ENCODE peak calls at places on chromosomes 16 and 17, in four cellular contexts. One of them, this sample, is unnamed.

GRCh38 chr16:55271945-55272513 is 52.0 kb upstream of the IRX6 start:
- DNase-seq in GM12878: no peak
- DNase-seq in A549: no peak
- DNase-seq in K562: no peak
- DNase-seq in this sample: no peak

GRCh38 chr17:82021728-82022309 is 859 bp downstream of the CENPX start:
- DNase-seq in GM12878: no peak
- DNase-seq in K562: no peak
- DNase-seq in A549: no peak
- DNase-seq in this sample: no peak

GRCh38 chr17:72432143-72432604 is 311.4 kb downstream of the SOX9 start:
- DNase-seq in A549: no peak
- DNase-seq in GM12878: no peak
- DNase-seq in K562: no peak
- DNase-seq in this sample: peak

GRCh38 chr17:58487589-58488427 is at the start of gene HSF5:
- DNase-seq in GM12878: no peak
- DNase-seq in A549: no peak
- DNase-seq in K562: no peak
- DNase-seq in this sample: no peak

GRCh38 chr16:59719121-59719520 is 985.0 kb upstream of the GOT2 start:
- DNase-seq in A549: no peak
- DNase-seq in GM12878: no peak
- DNase-seq in K562: no peak
- DNase-seq in this sample: no peak

GRCh38 chr17:65074778-65075250 is 18.3 kb upstream of the GNA13 start:
- DNase-seq in K562: peak
- DNase-seq in GM12878: no peak
- DNase-seq in A549: peak
- DNase-seq in this sample: peak

GRCh38 chr17:28416703-28417311 is 10.8 kb upstream of the SLC46A1 start:
- DNase-seq in K562: peak
- DNase-seq in GM12878: no peak
- DNase-seq in A549: peak
- DNase-seq in this sample: peak

GRCh38 chr17:65514082-65514481 is 47.4 kb downstream of the AXIN2 start:
- DNase-seq in A549: no peak
- DNase-seq in K562: no peak
- DNase-seq in GM12878: no peak
- DNase-seq in this sample: peak

GRCh38 chr17:34826332-34826731 is 134.9 kb downstream of the CCT6B start:
- DNase-seq in GM12878: no peak
- DNase-seq in A549: peak
- DNase-seq in K562: peak
- DNase-seq in this sample: no peak

GRCh38 chr17:4708436-4708835 is 2.0 kb upstream of the ARRB2 start:
- DNase-seq in K562: no peak
- DNase-seq in GM12878: no peak
- DNase-seq in A549: peak
- DNase-seq in this sample: no peak

GRCh38 chr16:17529982-17530760 is 59.4 kb upstream of the XYLT1 start:
- DNase-seq in A549: no peak
- DNase-seq in GM12878: peak
- DNase-seq in K562: peak
- DNase-seq in this sample: no peak

GRCh38 chr16:70665806-70666735 is 19.7 kb downstream of the IL34 start:
- DNase-seq in A549: no peak
- DNase-seq in K562: no peak
- DNase-seq in GM12878: no peak
- DNase-seq in this sample: no peak

GRCh38 chr16:3868967-3869366 is 11.5 kb downstream of the CREBBP start:
- DNase-seq in K562: no peak
- DNase-seq in GM12878: no peak
- DNase-seq in A549: no peak
- DNase-seq in this sample: no peak

GRCh38 chr17:59827721-59828477 is 64.8 kb downstream of the TUBD1 start:
- DNase-seq in A549: peak
- DNase-seq in GM12878: no peak
- DNase-seq in K562: no peak
- DNase-seq in this sample: no peak

GRCh38 chr17:40348562-40349476 is 15.7 kb downstream of the GJD3 start:
- DNase-seq in A549: no peak
- DNase-seq in K562: no peak
- DNase-seq in GM12878: no peak
- DNase-seq in this sample: no peak

GRCh38 chr16:2811703-2812471 is 5.2 kb upstream of the PRSS21 start:
- DNase-seq in GM12878: no peak
- DNase-seq in A549: no peak
- DNase-seq in K562: no peak
- DNase-seq in this sample: no peak

GRCh38 chr17:57875109-57876022 is 25.5 kb upstream of the MRPS23 start:
- DNase-seq in K562: peak
- DNase-seq in A549: peak
- DNase-seq in GM12878: no peak
- DNase-seq in this sample: peak

GRCh38 chr16:83046664-83047063 is 419.9 kb downstream of the CDH13 start:
- DNase-seq in GM12878: no peak
- DNase-seq in A549: no peak
- DNase-seq in K562: no peak
- DNase-seq in this sample: no peak

GRCh38 chr17:7843536-7844291 is 9.7 kb downstream of the KDM6B start:
- DNase-seq in K562: peak
- DNase-seq in GM12878: peak
- DNase-seq in A549: peak
- DNase-seq in this sample: peak

GRCh38 chr16:70770968-70771552 is 29.9 kb downstream of the VAC14 start:
- DNase-seq in K562: peak
- DNase-seq in A549: peak
- DNase-seq in GM12878: no peak
- DNase-seq in this sample: peak

GRCh38 chr17:76054112-76054476 is 18.2 kb downstream of the SRP68 start:
- DNase-seq in A549: no peak
- DNase-seq in K562: no peak
- DNase-seq in GM12878: no peak
- DNase-seq in this sample: peak

GRCh38 chr17:70677783-70678647 is 508.7 kb downstream of the KCNJ2 start:
- DNase-seq in K562: no peak
- DNase-seq in GM12878: no peak
- DNase-seq in A549: no peak
- DNase-seq in this sample: no peak

GRCh38 chr17:82863941-82864720 is 24.3 kb upstream of the ZNF750 start:
- DNase-seq in K562: peak
- DNase-seq in A549: no peak
- DNase-seq in GM12878: peak
- DNase-seq in this sample: peak

GRCh38 chr16:66832661-66833305 is 2.0 kb upstream of the NAE1 start:
- DNase-seq in K562: no peak
- DNase-seq in GM12878: no peak
- DNase-seq in A549: no peak
- DNase-seq in this sample: peak

GRCh38 chr16:57626420-57627170 is 1.8 kb upstream of the ADGRG1 start:
- DNase-seq in K562: no peak
- DNase-seq in A549: no peak
- DNase-seq in GM12878: no peak
- DNase-seq in this sample: no peak

GRCh38 chr17:64638552-64639198 is 23.4 kb downstream of the SMURF2 start:
- DNase-seq in K562: no peak
- DNase-seq in A549: no peak
- DNase-seq in GM12878: no peak
- DNase-seq in this sample: peak

GRCh38 chr17:2089021-2089422 is 34.1 kb downstream of the HIC1 start:
- DNase-seq in GM12878: no peak
- DNase-seq in K562: peak
- DNase-seq in A549: no peak
- DNase-seq in this sample: peak

GRCh38 chr17:44222112-44222869 is 2.8 kb upstream of the UBTF start:
- DNase-seq in GM12878: no peak
- DNase-seq in A549: peak
- DNase-seq in K562: no peak
- DNase-seq in this sample: peak

GRCh38 chr17:71260366-71260765 is 860.5 kb upstream of the SOX9 start:
- DNase-seq in A549: no peak
- DNase-seq in K562: no peak
- DNase-seq in GM12878: no peak
- DNase-seq in this sample: peak

GRCh38 chr16:58409316-58409973 is 17.2 kb downstream of the GINS3 start:
- DNase-seq in A549: peak
- DNase-seq in GM12878: no peak
- DNase-seq in K562: no peak
- DNase-seq in this sample: peak

GRCh38 chr16:67129422-67129821 is 19.7 kb downstream of the PHAF1 start:
- DNase-seq in K562: no peak
- DNase-seq in GM12878: no peak
- DNase-seq in A549: no peak
- DNase-seq in this sample: no peak

GRCh38 chr17:5355416-5356129 is 63.9 kb downstream of the NUP88 start:
- DNase-seq in K562: no peak
- DNase-seq in A549: no peak
- DNase-seq in GM12878: no peak
- DNase-seq in this sample: no peak

GRCh38 chr17:10380631-10381408 is 8.0 kb upstream of the MYH13 start:
- DNase-seq in K562: no peak
- DNase-seq in A549: no peak
- DNase-seq in GM12878: no peak
- DNase-seq in this sample: peak

GRCh38 chr17:37796081-37796480 is 51.2 kb upstream of the HNF1B start:
- DNase-seq in GM12878: no peak
- DNase-seq in K562: no peak
- DNase-seq in A549: no peak
- DNase-seq in this sample: no peak

GRCh38 chr16:8946544-8946943 is 17.2 kb downstream of the USP7 start:
- DNase-seq in GM12878: no peak
- DNase-seq in A549: no peak
- DNase-seq in K562: no peak
- DNase-seq in this sample: no peak

DNA sequence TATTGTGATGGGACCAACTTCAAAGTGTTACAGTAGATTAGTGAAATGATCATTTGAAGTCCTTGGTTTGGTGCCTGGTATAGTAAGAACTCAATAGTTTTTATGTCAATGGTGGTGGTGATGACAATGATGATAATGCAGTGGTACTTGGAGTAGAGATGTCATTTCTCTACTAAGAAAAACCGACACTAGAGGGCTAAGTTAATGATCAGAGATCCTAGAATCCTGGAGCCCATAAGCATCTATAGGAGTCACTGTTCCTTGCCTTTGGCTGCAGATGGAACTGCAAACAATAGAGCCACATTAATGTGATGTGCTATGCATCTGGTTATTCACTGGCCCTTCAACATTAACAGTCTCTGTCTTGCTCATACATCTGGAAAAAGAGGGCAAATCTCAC is 103.8 kb downstream of the ANKFN1 start:
- DNase-seq in GM12878: no peak
- DNase-seq in A549: no peak
- DNase-seq in K562: no peak
- DNase-seq in this sample: no peak
- TF ChIP-seq BHLHE40 in GM12878: no peak
- TF ChIP-seq BHLHE40 in A549: no peak
- TF ChIP-seq BHLHE40 in K562: no peak
- TF ChIP-seq BHLHE40 in this sample: no peak

GRCh38 chr17:31877911-31878702 is 19.1 kb upstream of the COPRS start:
- DNase-seq in GM12878: no peak
- DNase-seq in A549: no peak
- DNase-seq in K562: no peak
- DNase-seq in this sample: peak
- TF ChIP-seq RCOR1 in GM12878: no peak
- TF ChIP-seq RCOR1 in A549: no peak
- TF ChIP-seq RCOR1 in K562: no peak
- TF ChIP-seq RCOR1 in this sample: no peak

DNA sequence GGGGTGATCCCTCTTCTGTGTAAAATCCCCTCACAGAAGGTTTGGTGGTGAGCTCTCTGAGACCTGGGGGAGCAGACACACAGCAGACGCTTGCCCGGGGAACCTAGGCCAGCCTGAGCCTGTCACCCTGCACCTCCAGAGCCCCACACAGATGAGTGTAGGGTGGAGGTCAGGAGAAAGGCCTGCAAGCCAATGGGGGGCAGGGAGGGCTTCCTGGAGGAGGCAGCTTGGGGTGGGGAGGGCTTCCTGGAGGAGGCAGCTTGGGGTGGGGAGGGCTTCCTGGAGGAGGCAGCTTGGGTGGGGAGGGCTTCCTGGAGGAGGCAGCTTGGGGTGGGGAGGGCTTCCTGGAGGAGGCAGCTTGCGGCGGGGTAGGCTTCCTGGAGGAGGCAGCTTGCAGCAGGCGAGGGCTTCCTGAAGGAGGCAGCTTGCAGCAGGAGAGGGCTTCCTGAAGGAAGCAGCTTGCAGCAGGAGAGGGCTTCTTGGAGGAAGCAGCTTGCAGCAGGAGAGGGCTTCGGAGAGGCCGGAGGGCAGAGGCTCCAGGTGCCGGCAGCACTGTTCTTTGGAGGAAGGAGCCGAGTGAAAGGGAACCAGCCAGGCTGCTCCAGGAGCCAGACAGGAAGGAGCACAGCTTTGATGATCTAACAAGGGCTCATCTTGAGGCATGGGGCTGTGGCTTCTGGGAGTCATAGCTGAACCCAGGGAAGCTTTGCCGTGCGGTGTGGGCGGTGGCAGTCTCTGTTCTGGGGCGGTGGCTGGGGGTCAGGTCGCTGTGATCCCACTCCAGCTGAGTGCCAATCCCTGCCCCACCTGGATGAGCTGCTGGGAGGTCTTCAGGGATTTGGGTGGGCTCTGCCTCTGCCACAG is 83.6 kb upstream of the ZNF469 start:
- DNase-seq in K562: no peak
- DNase-seq in A549: no peak
- DNase-seq in GM12878: no peak
- DNase-seq in this sample: peak
- TF ChIP-seq BHLHE40 in K562: no peak
- TF ChIP-seq BHLHE40 in A549: no peak
- TF ChIP-seq BHLHE40 in GM12878: no peak
- TF ChIP-seq BHLHE40 in this sample: no peak

DNA sequence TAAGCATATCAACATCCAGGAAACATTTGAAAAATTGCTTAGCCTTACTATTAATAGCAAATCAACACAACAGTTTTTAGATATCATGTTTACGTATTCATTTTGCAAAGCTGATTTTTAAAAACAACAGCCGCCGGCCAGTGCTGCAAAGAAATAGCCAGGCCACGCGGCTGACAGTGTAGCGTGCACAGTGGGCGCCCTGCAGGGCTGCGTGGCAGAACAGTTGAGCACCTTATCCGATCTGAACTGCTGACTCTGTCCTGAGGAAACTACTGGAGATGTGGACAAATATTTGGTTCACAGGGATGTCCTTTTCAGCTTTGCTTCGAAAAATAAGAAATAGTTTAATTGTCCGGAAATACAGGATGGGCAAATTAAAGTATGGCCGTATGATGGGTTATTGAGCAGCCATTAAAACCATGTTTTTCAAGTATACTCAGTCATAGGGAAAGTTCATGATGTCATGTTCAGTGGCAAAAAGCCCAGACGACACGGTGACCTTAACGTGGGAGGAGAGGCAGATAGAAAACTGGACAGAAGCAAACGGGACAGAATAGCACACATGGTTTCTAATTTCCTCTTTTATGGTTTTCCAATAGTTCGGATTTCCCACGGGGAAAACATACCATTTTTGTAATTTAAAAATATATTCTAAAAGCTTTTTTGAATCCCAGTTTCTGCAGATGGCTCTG is 52.4 kb upstream of the ENDOV start:
- DNase-seq in GM12878: no peak
- DNase-seq in A549: no peak
- DNase-seq in K562: peak
- DNase-seq in this sample: peak
- TF ChIP-seq RCOR1 in GM12878: no peak
- TF ChIP-seq RCOR1 in A549: no peak
- TF ChIP-seq RCOR1 in K562: no peak
- TF ChIP-seq RCOR1 in this sample: no peak

This sample was measured in IMR-90.